ENCODE peak calls at places on chromosomes 1 and 21, in six cellular contexts. One of them, this sample, is unnamed.

GRCh38 chr1:164783778-164784555 is 225.0 kb downstream of the PBX1 start:
- DNase-seq in IMR-90: no peak
- DNase-seq in endothelial cell: no peak
- DNase-seq in natural killer cell: no peak
- DNase-seq in OCI-LY7: no peak
- DNase-seq in HFF-Myc: no peak
- DNase-seq in this sample: no peak

GRCh38 chr1:165954940-165955339 is 127.5 kb downstream of the UCK2 start:
- DNase-seq in natural killer cell: no peak
- DNase-seq in OCI-LY7: no peak
- DNase-seq in IMR-90: peak
- DNase-seq in HFF-Myc: peak
- DNase-seq in endothelial cell: no peak
- DNase-seq in this sample: no peak

GRCh38 chr1:218931331-218931730 is 242.3 kb upstream of the LYPLAL1 start:
- DNase-seq in IMR-90: no peak
- DNase-seq in natural killer cell: no peak
- DNase-seq in OCI-LY7: no peak
- DNase-seq in endothelial cell: no peak
- DNase-seq in HFF-Myc: peak
- DNase-seq in this sample: no peak

GRCh38 chr1:167175901-167176300 is 44.8 kb upstream of the POU2F1 start:
- DNase-seq in natural killer cell: no peak
- DNase-seq in HFF-Myc: no peak
- DNase-seq in IMR-90: no peak
- DNase-seq in endothelial cell: no peak
- DNase-seq in OCI-LY7: no peak
- DNase-seq in this sample: no peak

GRCh38 chr1:196178083-196178635 is 430.1 kb downstream of the KCNT2 start:
- DNase-seq in IMR-90: peak
- DNase-seq in endothelial cell: no peak
- DNase-seq in OCI-LY7: no peak
- DNase-seq in natural killer cell: no peak
- DNase-seq in HFF-Myc: no peak
- DNase-seq in this sample: no peak

GRCh38 chr1:9996624-9997582 is at the start of gene RBP7:
- DNase-seq in OCI-LY7: no peak
- DNase-seq in natural killer cell: peak
- DNase-seq in HFF-Myc: no peak
- DNase-seq in IMR-90: no peak
- DNase-seq in endothelial cell: peak
- DNase-seq in this sample: peak

GRCh38 chr1:169680377-169681019 is 30.9 kb downstream of the SELL start:
- DNase-seq in natural killer cell: no peak
- DNase-seq in IMR-90: no peak
- DNase-seq in HFF-Myc: no peak
- DNase-seq in endothelial cell: no peak
- DNase-seq in OCI-LY7: peak
- DNase-seq in this sample: no peak

GRCh38 chr21:16460936-16461335 is 731.2 kb downstream of the USP25 start:
- DNase-seq in endothelial cell: no peak
- DNase-seq in OCI-LY7: no peak
- DNase-seq in natural killer cell: no peak
- DNase-seq in IMR-90: no peak
- DNase-seq in HFF-Myc: no peak
- DNase-seq in this sample: no peak

GRCh38 chr1:11990303-11991032 is 10.2 kb downstream of the MFN2 start:
- DNase-seq in IMR-90: peak
- DNase-seq in OCI-LY7: no peak
- DNase-seq in natural killer cell: no peak
- DNase-seq in HFF-Myc: no peak
- DNase-seq in endothelial cell: no peak
- DNase-seq in this sample: no peak

GRCh38 chr1:110393286-110393685 is 2.5 kb upstream of the SLC16A4 start:
- DNase-seq in endothelial cell: no peak
- DNase-seq in OCI-LY7: no peak
- DNase-seq in natural killer cell: no peak
- DNase-seq in IMR-90: no peak
- DNase-seq in HFF-Myc: no peak
- DNase-seq in this sample: no peak

GRCh38 chr1:39976732-39977131 is 21.8 kb downstream of the MFSD2A start:
- DNase-seq in OCI-LY7: no peak
- DNase-seq in endothelial cell: no peak
- DNase-seq in HFF-Myc: no peak
- DNase-seq in natural killer cell: no peak
- DNase-seq in IMR-90: no peak
- DNase-seq in this sample: no peak

GRCh38 chr1:162035241-162035640 is 11.6 kb upstream of the OLFML2B start:
- DNase-seq in endothelial cell: no peak
- DNase-seq in natural killer cell: no peak
- DNase-seq in HFF-Myc: no peak
- DNase-seq in OCI-LY7: no peak
- DNase-seq in IMR-90: no peak
- DNase-seq in this sample: no peak

GRCh38 chr1:81155131-81155530 is 645.6 kb upstream of the ADGRL2 start:
- DNase-seq in OCI-LY7: no peak
- DNase-seq in IMR-90: peak
- DNase-seq in natural killer cell: no peak
- DNase-seq in endothelial cell: no peak
- DNase-seq in HFF-Myc: no peak
- DNase-seq in this sample: no peak

GRCh38 chr1:115036814-115037535 is 7.3 kb downstream of the TSHB start:
- DNase-seq in HFF-Myc: no peak
- DNase-seq in endothelial cell: no peak
- DNase-seq in IMR-90: no peak
- DNase-seq in OCI-LY7: no peak
- DNase-seq in natural killer cell: no peak
- DNase-seq in this sample: no peak

GRCh38 chr1:41493117-41493536 is 8.6 kb upstream of the EDN2 start:
- DNase-seq in endothelial cell: no peak
- DNase-seq in IMR-90: peak
- DNase-seq in OCI-LY7: no peak
- DNase-seq in HFF-Myc: peak
- DNase-seq in natural killer cell: no peak
- DNase-seq in this sample: no peak

GRCh38 chr1:229637746-229638145 is 11.7 kb downstream of the URB2 start:
- DNase-seq in HFF-Myc: no peak
- DNase-seq in endothelial cell: no peak
- DNase-seq in OCI-LY7: no peak
- DNase-seq in natural killer cell: no peak
- DNase-seq in IMR-90: no peak
- DNase-seq in this sample: no peak

GRCh38 chr1:44030606-44031050 is 634 bp downstream of the SLC6A9 start:
- DNase-seq in IMR-90: peak
- DNase-seq in HFF-Myc: no peak
- DNase-seq in endothelial cell: peak
- DNase-seq in natural killer cell: peak
- DNase-seq in OCI-LY7: peak
- DNase-seq in this sample: no peak

GRCh38 chr1:21801100-21801499 is 11.0 kb upstream of the LDLRAD2 start:
- DNase-seq in natural killer cell: no peak
- DNase-seq in OCI-LY7: no peak
- DNase-seq in HFF-Myc: no peak
- DNase-seq in endothelial cell: no peak
- DNase-seq in IMR-90: peak
- DNase-seq in this sample: no peak

GRCh38 chr1:78286686-78287085 is 204.1 kb upstream of the PTGFR start:
- DNase-seq in HFF-Myc: peak
- DNase-seq in IMR-90: peak
- DNase-seq in OCI-LY7: no peak
- DNase-seq in natural killer cell: no peak
- DNase-seq in endothelial cell: no peak
- DNase-seq in this sample: no peak

GRCh38 chr1:27873671-27874384 is 1.5 kb downstream of the THEMIS2 start:
- DNase-seq in OCI-LY7: no peak
- DNase-seq in natural killer cell: no peak
- DNase-seq in endothelial cell: peak
- DNase-seq in HFF-Myc: no peak
- DNase-seq in IMR-90: no peak
- DNase-seq in this sample: peak

GRCh38 chr1:219296916-219297315 is 123.2 kb downstream of the LYPLAL1 start:
- DNase-seq in IMR-90: no peak
- DNase-seq in HFF-Myc: no peak
- DNase-seq in natural killer cell: no peak
- DNase-seq in endothelial cell: no peak
- DNase-seq in OCI-LY7: no peak
- DNase-seq in this sample: no peak

GRCh38 chr1:61053712-61054608 is 28.4 kb upstream of the NFIA start:
- DNase-seq in OCI-LY7: no peak
- DNase-seq in natural killer cell: no peak
- DNase-seq in HFF-Myc: no peak
- DNase-seq in endothelial cell: no peak
- DNase-seq in IMR-90: no peak
- DNase-seq in this sample: no peak

GRCh38 chr1:150551049-150551783 is 2.0 kb downstream of the ADAMTSL4 start:
- DNase-seq in IMR-90: no peak
- DNase-seq in natural killer cell: no peak
- DNase-seq in HFF-Myc: no peak
- DNase-seq in endothelial cell: no peak
- DNase-seq in OCI-LY7: no peak
- DNase-seq in this sample: no peak

GRCh38 chr1:242569867-242570266 is 45.4 kb upstream of the PLD5 start:
- DNase-seq in HFF-Myc: no peak
- DNase-seq in IMR-90: no peak
- DNase-seq in endothelial cell: no peak
- DNase-seq in natural killer cell: no peak
- DNase-seq in OCI-LY7: no peak
- DNase-seq in this sample: no peak

GRCh38 chr1:9426291-9426711 is 113.0 kb upstream of the SLC25A33 start:
- DNase-seq in IMR-90: no peak
- DNase-seq in OCI-LY7: peak
- DNase-seq in endothelial cell: peak
- DNase-seq in HFF-Myc: no peak
- DNase-seq in natural killer cell: peak
- DNase-seq in this sample: peak

GRCh38 chr1:52037402-52037814 is 3.8 kb upstream of the KTI12 start:
- DNase-seq in endothelial cell: no peak
- DNase-seq in IMR-90: peak
- DNase-seq in HFF-Myc: no peak
- DNase-seq in OCI-LY7: no peak
- DNase-seq in natural killer cell: no peak
- DNase-seq in this sample: no peak

GRCh38 chr21:29661672-29662442 is 277.9 kb downstream of the GRIK1 start:
- DNase-seq in natural killer cell: no peak
- DNase-seq in IMR-90: no peak
- DNase-seq in HFF-Myc: no peak
- DNase-seq in OCI-LY7: no peak
- DNase-seq in endothelial cell: no peak
- DNase-seq in this sample: no peak

GRCh38 chr21:27246741-27247140 is 279.9 kb upstream of the ADAMTS5 start:
- DNase-seq in natural killer cell: no peak
- DNase-seq in HFF-Myc: no peak
- DNase-seq in IMR-90: peak
- DNase-seq in endothelial cell: no peak
- DNase-seq in OCI-LY7: no peak
- DNase-seq in this sample: no peak

GRCh38 chr1:74953622-74954021 is 180.6 kb upstream of the LHX8 start:
- DNase-seq in IMR-90: no peak
- DNase-seq in HFF-Myc: no peak
- DNase-seq in endothelial cell: no peak
- DNase-seq in natural killer cell: no peak
- DNase-seq in OCI-LY7: no peak
- DNase-seq in this sample: no peak

GRCh38 chr1:16326833-16327404 is 25.4 kb downstream of the FBXO42 start:
- DNase-seq in OCI-LY7: no peak
- DNase-seq in IMR-90: no peak
- DNase-seq in HFF-Myc: no peak
- DNase-seq in natural killer cell: no peak
- DNase-seq in endothelial cell: no peak
- DNase-seq in this sample: no peak
- TF ChIP-seq CTCF in OCI-LY7: no peak
- TF ChIP-seq CTCF in IMR-90: no peak
- TF ChIP-seq CTCF in HFF-Myc: no peak
- TF ChIP-seq CTCF in natural killer cell: no peak
- TF ChIP-seq CTCF in endothelial cell: no peak
- TF ChIP-seq CTCF in this sample: no peak

DNA sequence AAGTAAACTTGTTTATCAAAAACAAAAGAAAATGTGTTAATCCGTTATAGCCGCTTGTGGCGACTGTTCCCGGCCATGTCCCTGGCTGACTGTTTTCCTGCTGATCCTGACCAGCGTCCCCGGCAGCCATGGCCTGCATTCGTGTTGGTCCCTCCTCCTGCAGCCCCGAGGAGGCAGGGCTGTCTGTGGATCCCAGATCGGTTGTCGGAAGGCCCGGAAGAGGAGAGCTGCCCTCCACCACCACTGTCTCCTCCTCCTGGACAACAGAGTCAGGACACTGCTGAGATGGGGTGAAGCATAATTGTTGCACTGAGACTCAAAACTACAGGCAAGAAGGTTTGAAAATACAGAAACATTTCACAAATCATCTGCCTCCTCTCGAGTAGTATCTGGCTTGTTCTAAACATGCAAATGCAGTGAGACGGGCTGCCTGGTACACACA is 3.6 kb upstream of the MXRA8 start:
- DNase-seq in HFF-Myc: no peak
- DNase-seq in natural killer cell: no peak
- DNase-seq in OCI-LY7: no peak
- DNase-seq in endothelial cell: no peak
- DNase-seq in IMR-90: peak
- DNase-seq in this sample: no peak
- TF ChIP-seq CTCF in HFF-Myc: peak
- TF ChIP-seq CTCF in natural killer cell: no peak
- TF ChIP-seq CTCF in OCI-LY7: no peak
- TF ChIP-seq CTCF in endothelial cell: no peak
- TF ChIP-seq CTCF in IMR-90: peak
- TF ChIP-seq CTCF in this sample: no peak

DNA sequence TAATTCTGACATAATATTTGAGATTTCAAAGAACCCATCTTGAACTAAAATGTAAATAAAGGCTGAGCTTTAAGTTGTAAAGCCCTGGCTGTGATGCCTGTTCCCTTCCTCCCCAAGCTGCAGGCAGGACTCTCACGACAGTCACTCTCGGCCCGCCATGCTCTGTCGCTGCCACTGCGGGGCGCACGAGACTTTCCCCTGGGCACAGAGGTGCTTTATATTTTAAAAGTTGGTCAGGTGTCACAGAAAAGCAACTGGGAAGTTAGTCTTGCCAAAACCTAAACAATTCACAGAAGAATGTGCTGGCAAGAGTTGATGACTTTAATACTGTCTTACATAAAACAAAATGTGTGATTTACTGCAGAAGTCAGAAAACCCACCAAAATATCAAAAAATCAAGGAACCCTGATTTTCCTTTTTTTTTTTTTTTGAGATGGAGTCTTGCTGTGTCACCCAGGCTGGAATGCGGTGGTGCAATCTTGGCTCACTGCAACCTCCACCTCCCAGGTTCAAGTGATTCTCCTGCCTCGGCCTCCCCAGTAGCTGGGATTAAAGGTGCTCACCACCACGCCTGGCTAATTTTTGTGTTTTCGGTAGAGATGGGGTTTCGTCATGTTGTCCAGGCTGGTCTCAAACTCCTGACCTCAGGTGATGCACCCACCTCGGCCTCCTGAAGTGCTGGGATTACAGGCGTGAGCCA is 10.7 kb downstream of the LRRC47 start:
- DNase-seq in OCI-LY7: peak
- DNase-seq in endothelial cell: peak
- DNase-seq in natural killer cell: no peak
- DNase-seq in HFF-Myc: no peak
- DNase-seq in IMR-90: no peak
- DNase-seq in this sample: no peak
- TF ChIP-seq CTCF in OCI-LY7: peak
- TF ChIP-seq CTCF in endothelial cell: peak
- TF ChIP-seq CTCF in natural killer cell: no peak
- TF ChIP-seq CTCF in HFF-Myc: peak
- TF ChIP-seq CTCF in IMR-90: peak
- TF ChIP-seq CTCF in this sample: peak

GRCh38 chr1:203038217-203038741 is 12.0 kb downstream of the PPFIA4 start:
- DNase-seq in OCI-LY7: peak
- DNase-seq in natural killer cell: no peak
- DNase-seq in HFF-Myc: no peak
- DNase-seq in IMR-90: peak
- DNase-seq in endothelial cell: no peak
- DNase-seq in this sample: no peak
- TF ChIP-seq CTCF in OCI-LY7: no peak
- TF ChIP-seq CTCF in natural killer cell: no peak
- TF ChIP-seq CTCF in HFF-Myc: no peak
- TF ChIP-seq CTCF in IMR-90: peak
- TF ChIP-seq CTCF in endothelial cell: no peak
- TF ChIP-seq CTCF in this sample: no peak

This sample was measured in CD14-positive monocyte.